ENCODE peak calls at places on chromosomes 16 and 17, in ten cellular contexts. X, A, M, F, P, W, I, Y, K and N are unnamed samples.

GRCh38 chr17:17783121-17783824 is 53.5 kb downstream of the SREBF1 start:
- DNase-seq in K (peak), F (no peak), M (peak), P (peak), I (peak), X (peak), Y (peak), W (peak), A (peak), N (peak)

GRCh38 chr17:78174332-78174869 is 6.0 kb downstream of the SYNGR2 start:
- DNase-seq in W (no peak), M (no peak), Y (no peak), I (peak), K (peak), F (no peak), A (no peak), X (peak), P (peak), N (no peak)

GRCh38 chr17:67126983-67127382 is 82.6 kb downstream of the CACNG1 start:
- DNase-seq in K (no peak), W (no peak), A (no peak), X (no peak), F (no peak), Y (no peak), I (no peak), P (no peak), M (no peak), N (no peak)

GRCh38 chr17:75504347-75505151 is 10.8 kb downstream of the CASKIN2 start:
- DNase-seq in W (no peak), K (peak), Y (peak), I (no peak), P (peak), M (peak), A (peak), X (peak), F (no peak), N (peak)

GRCh38 chr16:86362155-86362849 is 148.0 kb upstream of the FOXF1 start:
- DNase-seq in A (no peak), W (no peak), Y (peak), K (no peak), M (peak), P (no peak), F (peak), X (no peak), I (no peak), N (no peak)

GRCh38 chr17:16338391-16338790 is 14.9 kb downstream of the CENPV start:
- DNase-seq in M (no peak), K (no peak), F (no peak), Y (no peak), X (no peak), P (no peak), I (no peak), W (no peak), A (no peak), N (no peak)

GRCh38 chr17:81306491-81306890 is 11.4 kb upstream of the SLC38A10 start:
- DNase-seq in F (no peak), K (no peak), I (no peak), A (no peak), P (no peak), M (no peak), W (no peak), X (peak), Y (no peak), N (no peak)

GRCh38 chr17:10243905-10244844 is 45.8 kb upstream of the GAS7 start:
- DNase-seq in X (no peak), I (no peak), P (no peak), A (no peak), K (no peak), F (no peak), Y (no peak), M (peak), W (peak), N (peak)

GRCh38 chr16:19167710-19168172 is 299 bp upstream of the SYT17 start:
- DNase-seq in X (peak), K (peak), W (peak), P (peak), M (peak), I (peak), A (peak), Y (peak), F (peak), N (peak)

GRCh38 chr17:77322534-77323412 is 182.0 kb downstream of the SEC14L1 start:
- DNase-seq in A (peak), I (peak), W (peak), Y (no peak), P (peak), K (no peak), F (peak), X (peak), M (peak), N (peak)

GRCh38 chr16:21088646-21089538 is 61.8 kb downstream of the DNAH3 start:
- DNase-seq in K (no peak), F (no peak), Y (no peak), W (peak), P (peak), I (no peak), A (no peak), M (peak), X (peak), N (no peak)

GRCh38 chr17:68197091-68197996 is 50.5 kb upstream of the AMZ2 start:
- DNase-seq in X (no peak), K (no peak), P (peak), M (no peak), W (no peak), Y (peak), F (no peak), I (no peak), A (peak), N (peak)

GRCh38 chr16:11245988-11246387 is 10.0 kb downstream of the SOCS1 start:
- DNase-seq in A (no peak), Y (no peak), K (peak), P (no peak), W (no peak), X (no peak), I (no peak), F (no peak), M (no peak), N (no peak)

GRCh38 chr17:77959216-77959925 is 868 bp downstream of the TNRC6C start:
- DNase-seq in A (peak), K (peak), I (no peak), M (peak), X (peak), P (no peak), W (peak), F (no peak), Y (peak), N (peak)

GRCh38 chr16:21301895-21302291 is 23.8 kb upstream of the CRYM start:
- DNase-seq in P (peak), K (no peak), W (peak), I (no peak), M (no peak), Y (no peak), X (no peak), A (no peak), F (no peak), N (no peak)

GRCh38 chr17:17180141-17180603 is 26.0 kb downstream of the PLD6 start:
- DNase-seq in W (no peak), K (no peak), Y (no peak), X (no peak), A (no peak), I (no peak), P (no peak), F (no peak), M (no peak), N (no peak)

GRCh38 chr17:49371178-49371834 is 9.3 kb upstream of the ZNF652 start:
- DNase-seq in P (no peak), F (no peak), X (no peak), Y (peak), M (no peak), A (peak), I (no peak), W (no peak), K (no peak), N (no peak)

GRCh38 chr16:85580684-85581083 is 32.4 kb upstream of the GSE1 start:
- DNase-seq in K (no peak), M (no peak), F (no peak), X (no peak), A (no peak), P (no peak), I (no peak), Y (no peak), W (no peak), N (no peak)

GRCh38 chr17:538096-538973 is 176.3 kb downstream of the VPS53 start:
- DNase-seq in W (peak), A (peak), K (no peak), P (no peak), Y (peak), F (no peak), X (no peak), M (peak), I (peak), N (peak)

GRCh38 chr16:56930516-56931252 is 1.3 kb upstream of the HERPUD1 start:
- DNase-seq in K (peak), I (no peak), M (no peak), P (no peak), W (peak), Y (peak), A (peak), F (no peak), X (no peak), N (no peak)

GRCh38 chr17:7136266-7136877 is 21.8 kb upstream of the ASGR2 start:
- DNase-seq in M (peak), P (peak), K (peak), X (peak), I (peak), A (peak), F (peak), Y (peak), W (peak), N (peak)

GRCh38 chr17:74543406-74543805 is 2.5 kb downstream of the CD300C start:
- DNase-seq in W (no peak), K (no peak), I (no peak), X (no peak), M (no peak), A (no peak), P (no peak), F (no peak), Y (peak), N (no peak)

GRCh38 chr17:28950017-28950751 is 1.1 kb downstream of the PHF12 start:
- DNase-seq in W (peak), F (no peak), I (peak), A (peak), M (peak), K (peak), Y (peak), P (peak), X (peak), N (peak)

GRCh38 chr16:10878644-10879498 is 1.9 kb downstream of the CIITA start:
- DNase-seq in W (peak), M (peak), I (no peak), A (peak), F (no peak), Y (peak), X (peak), P (peak), K (peak), N (peak)

GRCh38 chr16:86077243-86077940 is 178.4 kb downstream of the IRF8 start:
- DNase-seq in M (no peak), A (no peak), I (no peak), K (no peak), X (no peak), P (no peak), W (no peak), F (no peak), Y (no peak), N (no peak)

GRCh38 chr16:8583199-8583598 is 7.1 kb downstream of the TMEM114 start:
- DNase-seq in Y (no peak), M (peak), P (peak), K (no peak), I (no peak), F (no peak), X (peak), W (peak), A (no peak), N (no peak)

GRCh38 chr16:73048292-73049050 is 543 bp upstream of the ZFHX3 start:
- DNase-seq in M (peak), I (peak), P (peak), Y (peak), F (no peak), A (peak), W (peak), X (no peak), K (no peak), N (peak)

GRCh38 chr16:24906901-24907300 is 61.1 kb downstream of the SLC5A11 start:
- DNase-seq in X (no peak), K (no peak), I (no peak), F (no peak), P (no peak), W (no peak), Y (no peak), M (no peak), A (no peak), N (no peak)

GRCh38 chr16:85924675-85925074 is 25.7 kb downstream of the IRF8 start:
- DNase-seq in K (no peak), M (peak), I (no peak), X (peak), W (peak), P (peak), F (no peak), A (no peak), Y (no peak), N (no peak)

GRCh38 chr16:58661199-58661830 is 23.3 kb downstream of the SLC38A7 start:
- DNase-seq in F (peak), M (peak), I (peak), X (peak), Y (peak), P (peak), K (peak), W (peak), A (peak), N (peak)

GRCh38 chr16:53007095-53007494 is 45.6 kb downstream of the CHD9NB start:
- DNase-seq in X (no peak), K (no peak), I (no peak), F (no peak), A (peak), Y (peak), P (no peak), M (no peak), W (no peak), N (no peak)

GRCh38 chr16:4511441-4512082 is 27.0 kb downstream of the CDIP1 start:
- DNase-seq in Y (peak), P (peak), X (peak), A (peak), K (peak), M (peak), I (peak), F (no peak), W (peak), N (peak)

GRCh38 chr17:54982399-54982798 is 13.8 kb downstream of the STXBP4 start:
- DNase-seq in P (no peak), W (peak), K (no peak), X (no peak), M (peak), I (peak), F (no peak), A (no peak), Y (no peak), N (no peak)

GRCh38 chr17:1713160-1713877 is 3.1 kb upstream of the TLCD2 start:
- DNase-seq in A (no peak), M (peak), K (no peak), W (no peak), F (no peak), P (no peak), Y (no peak), X (no peak), I (no peak), N (peak)

GRCh38 chr17:60107526-60108257 is 29.0 kb upstream of the HEATR6 start:
- DNase-seq in M (peak), P (peak), A (no peak), X (no peak), K (no peak), I (no peak), W (no peak), Y (no peak), F (no peak), N (no peak)

GRCh38 chr16:62014534-62014933 is 21.7 kb downstream of the CDH8 start:
- DNase-seq in P (no peak), X (no peak), W (no peak), A (no peak), Y (no peak), K (no peak), F (no peak), I (no peak), M (no peak), N (no peak)

GRCh38 chr17:3964203-3965122 is at the start of gene ATP2A3:
- DNase-seq in Y (peak), W (no peak), I (no peak), X (no peak), M (peak), K (peak), F (no peak), P (no peak), A (peak), N (peak)

GRCh38 chr16:88287219-88287618 is 95.5 kb upstream of the ZNF469 start:
- DNase-seq in Y (peak), M (no peak), F (peak), P (peak), W (peak), A (no peak), I (no peak), X (no peak), K (peak), N (no peak)

GRCh38 chr16:22726868-22727267 is 87.1 kb upstream of the HS3ST2 start:
- DNase-seq in K (no peak), P (no peak), X (no peak), W (no peak), M (peak), A (no peak), I (no peak), F (no peak), Y (no peak), N (no peak)
- TF ChIP-seq EZH2 in K (no peak), P (no peak), X (no peak), W (no peak), M (no peak), A (no peak), I (no peak), F (no peak), Y (no peak), N (no peak)

GRCh38 chr16:30605148-30605547 is 5.0 kb downstream of the ZNF689 start:
- DNase-seq in X (no peak), A (no peak), W (no peak), K (no peak), M (no peak), Y (no peak), I (no peak), P (no peak), F (no peak), N (no peak)

GRCh38 chr16:30606004-30606403 is 4.2 kb downstream of the ZNF689 start:
- DNase-seq in I (no peak), A (no peak), M (no peak), W (no peak), X (no peak), Y (no peak), F (no peak), P (no peak), K (no peak), N (no peak)

GRCh38 chr16:30602595-30603277 is 7.5 kb downstream of the ZNF689 start:
- DNase-seq in K (no peak), W (peak), P (no peak), X (no peak), A (no peak), M (peak), Y (no peak), I (no peak), F (no peak), N (no peak)

GRCh38 chr16:30604316-30604947 is 5.8 kb downstream of the ZNF689 start:
- DNase-seq in K (no peak), W (no peak), F (no peak), X (no peak), A (no peak), M (no peak), P (no peak), Y (peak), I (no peak), N (no peak)

DNA sequence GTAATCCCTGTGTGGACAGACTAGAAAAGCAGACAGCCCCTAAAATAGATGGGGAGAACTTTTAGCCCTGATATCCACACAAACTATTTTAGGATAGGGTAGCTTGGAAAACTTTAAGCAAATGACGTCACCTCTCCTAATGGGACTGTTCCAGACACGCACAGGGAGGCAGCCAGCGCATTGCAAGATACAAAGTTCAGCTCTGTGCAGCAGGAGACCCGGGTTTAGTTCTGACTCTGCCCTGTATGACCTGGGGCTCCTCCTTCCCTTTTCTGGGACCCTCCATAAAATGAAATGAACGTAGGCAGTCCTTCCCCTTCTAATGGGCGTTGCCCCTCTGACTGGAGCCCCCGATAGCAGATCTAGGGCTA is 6.3 kb downstream of the ZNF689 start:
- DNase-seq in P (no peak), F (no peak), X (no peak), Y (no peak), M (peak), A (no peak), I (no peak), W (no peak), K (no peak), N (peak)
- H3K4me3 ChIP-seq in P (no peak), F (no peak), X (no peak), Y (no peak), M (no peak), A (no peak), I (no peak), W (no peak), K (no peak), N (no peak)

DNA sequence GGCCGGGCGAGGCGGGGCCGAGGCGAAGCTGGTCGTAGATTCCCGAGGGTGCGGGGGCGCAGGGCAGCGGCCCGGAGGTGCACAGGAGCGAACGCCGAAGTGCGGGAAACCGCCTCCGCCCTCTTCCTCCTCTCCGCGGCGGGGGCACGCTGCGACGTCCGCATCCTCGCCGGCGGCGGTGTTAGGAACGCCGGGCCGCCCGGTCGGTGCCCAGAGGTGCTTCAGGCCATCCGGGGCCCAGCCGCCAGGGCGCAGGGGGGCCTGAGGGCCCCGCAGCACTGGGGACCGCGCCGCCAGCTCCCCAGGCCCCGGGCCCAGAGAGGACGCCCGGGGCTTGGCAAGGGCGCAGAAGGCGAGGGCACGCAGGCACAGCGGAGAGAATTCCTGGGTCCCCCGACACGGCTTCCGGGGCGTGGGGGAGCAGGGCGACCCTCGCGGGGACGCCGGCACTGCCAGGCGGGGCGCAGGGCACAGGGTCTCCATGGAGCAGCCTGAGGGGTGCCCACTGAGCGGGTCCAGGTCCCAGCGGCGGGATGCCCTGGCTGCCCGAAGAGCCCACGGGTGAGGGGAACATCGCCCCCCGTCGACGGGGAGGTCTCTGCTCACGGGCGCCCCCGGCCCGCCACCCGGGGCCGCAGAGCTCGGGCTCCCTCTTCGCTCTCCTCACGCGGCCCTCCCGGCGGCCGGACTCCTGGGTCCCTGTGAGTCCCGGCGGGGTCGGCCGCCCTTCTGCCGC is 576 bp downstream of the EPOP start:
- DNase-seq in W (no peak), A (peak), P (no peak), M (peak), Y (peak), X (no peak), F (no peak), I (no peak), K (peak), N (peak)
- TF ChIP-seq EZH2 in W (peak), A (no peak), P (no peak), M (peak), Y (peak), X (peak), F (no peak), I (peak), K (no peak), N (no peak)

DNA sequence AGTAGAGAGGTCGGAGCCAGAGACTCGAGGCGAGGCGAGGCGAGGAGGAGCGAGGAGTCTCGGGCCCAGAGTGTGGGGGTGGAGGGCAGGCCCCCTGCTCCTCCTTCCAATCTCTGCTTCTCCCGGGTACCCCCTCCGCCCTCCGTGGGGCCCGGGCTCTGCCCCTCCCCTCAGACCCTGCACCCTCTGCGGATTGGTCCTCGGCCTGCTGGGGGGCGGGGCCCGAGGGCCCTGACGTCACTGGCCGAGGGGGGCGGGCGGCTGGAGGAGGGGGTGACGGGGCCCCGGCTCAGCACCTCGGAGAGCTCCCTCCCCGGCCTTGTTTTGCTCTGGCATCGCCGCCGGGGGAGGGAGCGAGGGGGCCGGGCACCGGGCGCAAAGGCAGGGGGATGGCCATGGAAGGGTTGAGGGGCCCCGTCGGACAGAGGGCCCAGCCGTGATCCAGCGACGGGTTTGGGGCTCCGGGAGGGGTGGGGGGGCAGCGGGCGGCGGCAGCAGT is at the start of gene RUNDC3A:
- DNase-seq in I (peak), F (peak), W (peak), P (peak), A (peak), M (peak), K (peak), Y (peak), X (peak), N (peak)
- H3K4me3 ChIP-seq in I (no peak), F (peak), W (no peak), P (no peak), A (peak), M (peak), K (peak), Y (peak), X (peak), N (peak)

DNA sequence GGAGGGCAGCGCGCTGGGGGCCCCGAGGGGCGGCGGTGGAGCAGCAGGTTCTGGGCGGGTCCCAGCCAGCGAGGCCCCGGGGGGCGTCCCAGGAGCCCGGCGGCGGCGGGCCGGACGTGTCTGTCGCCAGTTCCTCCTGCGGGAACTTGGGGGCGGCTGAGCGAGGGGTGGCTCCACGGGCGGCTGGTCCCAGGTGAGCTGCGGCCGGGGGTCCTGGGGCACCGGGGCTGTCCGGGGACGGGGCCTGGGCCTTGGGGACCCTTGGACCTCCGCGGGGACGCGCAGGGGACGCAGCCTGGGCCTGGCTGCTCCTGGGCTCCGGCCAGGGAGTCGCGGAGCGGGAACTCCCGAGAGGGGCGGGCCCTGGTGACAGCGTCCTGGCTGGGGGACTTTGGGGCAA is 54.2 kb upstream of the ZNF267 start:
- DNase-seq in K (no peak), W (no peak), Y (no peak), X (no peak), F (no peak), M (no peak), A (no peak), I (no peak), P (no peak), N (no peak)
- TF ChIP-seq EZH2 in K (no peak), W (no peak), Y (no peak), X (no peak), F (no peak), M (no peak), A (no peak), I (no peak), P (no peak), N (no peak)